ENCODE peak calls at places on chromosomes 16 and 17, in ten cellular contexts. One of them, this sample, is unnamed.
A peak's percentile ranks its signal among the peaks of the same experiment; 100 is the strongest.

GRCh38 chr17:6164996-6165395 is 94.8 kb downstream of the WSCD1 start:
- DNase-seq in upper lobe of left lung: no peak
- DNase-seq in HepG2: no peak
- DNase-seq in transverse colon: no peak
- DNase-seq in SK-N-SH: no peak
- DNase-seq in suprapubic skin: no peak
- DNase-seq in GM12878: no peak
- DNase-seq in stomach: no peak
- DNase-seq in tibial nerve: no peak
- DNase-seq in sigmoid colon: no peak
- DNase-seq in this sample: no peak

GRCh38 chr16:85415196-85415988 is 197.7 kb upstream of the GSE1 start:
- DNase-seq in suprapubic skin: peak; percentile 57
- DNase-seq in tibial nerve: no peak
- DNase-seq in upper lobe of left lung: no peak
- DNase-seq in stomach: no peak
- DNase-seq in HepG2: no peak
- DNase-seq in SK-N-SH: peak; percentile 69
- DNase-seq in GM12878: no peak
- DNase-seq in sigmoid colon: peak; percentile 66
- DNase-seq in transverse colon: peak; percentile 9
- DNase-seq in this sample: no peak

GRCh38 chr16:3938843-3939624 is 58.5 kb upstream of the CREBBP start:
- DNase-seq in stomach: peak; percentile 40
- DNase-seq in HepG2: peak; percentile 66
- DNase-seq in tibial nerve: no peak
- DNase-seq in upper lobe of left lung: peak; percentile 38
- DNase-seq in transverse colon: peak; percentile 30
- DNase-seq in suprapubic skin: no peak
- DNase-seq in GM12878: no peak
- DNase-seq in SK-N-SH: peak; percentile 95
- DNase-seq in sigmoid colon: peak; percentile 76
- DNase-seq in this sample: no peak

GRCh38 chr17:28475151-28475900 is 1.9 kb downstream of the SLC13A2 start:
- DNase-seq in stomach: no peak
- DNase-seq in upper lobe of left lung: no peak
- DNase-seq in tibial nerve: no peak
- DNase-seq in suprapubic skin: no peak
- DNase-seq in sigmoid colon: peak; percentile 21
- DNase-seq in GM12878: no peak
- DNase-seq in HepG2: peak; percentile 35
- DNase-seq in SK-N-SH: no peak
- DNase-seq in transverse colon: no peak
- DNase-seq in this sample: no peak

GRCh38 chr16:56950881-56951771 is 10.6 kb upstream of the CETP start:
- DNase-seq in SK-N-SH: peak; percentile 82
- DNase-seq in transverse colon: peak; percentile 59
- DNase-seq in sigmoid colon: peak; percentile 75
- DNase-seq in HepG2: peak; percentile 61
- DNase-seq in tibial nerve: peak; percentile 41
- DNase-seq in stomach: peak; percentile 70
- DNase-seq in upper lobe of left lung: peak; percentile 59
- DNase-seq in GM12878: no peak
- DNase-seq in suprapubic skin: peak; percentile 67
- DNase-seq in this sample: no peak

GRCh38 chr16:56041556-56042140 is 149.6 kb upstream of the GNAO1 start:
- DNase-seq in upper lobe of left lung: no peak
- DNase-seq in tibial nerve: no peak
- DNase-seq in SK-N-SH: peak; percentile 58
- DNase-seq in HepG2: peak; percentile 45
- DNase-seq in GM12878: no peak
- DNase-seq in sigmoid colon: no peak
- DNase-seq in stomach: no peak
- DNase-seq in suprapubic skin: no peak
- DNase-seq in transverse colon: peak; percentile 14
- DNase-seq in this sample: peak; percentile 60

GRCh38 chr17:42276609-42277341 is 584 bp upstream of the STAT5B start:
- DNase-seq in suprapubic skin: peak; percentile 85
- DNase-seq in SK-N-SH: peak; percentile 74
- DNase-seq in sigmoid colon: peak; percentile 92
- DNase-seq in upper lobe of left lung: peak; percentile 89
- DNase-seq in HepG2: peak; percentile 73
- DNase-seq in transverse colon: peak; percentile 75
- DNase-seq in tibial nerve: peak; percentile 71
- DNase-seq in GM12878: no peak
- DNase-seq in stomach: peak; percentile 74
- DNase-seq in this sample: no peak

GRCh38 chr16:8905168-8905762 is 23.1 kb downstream of the LITAFD start:
- DNase-seq in tibial nerve: no peak
- DNase-seq in sigmoid colon: no peak
- DNase-seq in GM12878: no peak
- DNase-seq in suprapubic skin: no peak
- DNase-seq in transverse colon: no peak
- DNase-seq in stomach: no peak
- DNase-seq in HepG2: peak; percentile 59
- DNase-seq in upper lobe of left lung: no peak
- DNase-seq in SK-N-SH: peak; percentile 47
- DNase-seq in this sample: no peak

GRCh38 chr17:33580215-33580614 is 287.1 kb upstream of the ASIC2 start:
- DNase-seq in suprapubic skin: no peak
- DNase-seq in tibial nerve: no peak
- DNase-seq in sigmoid colon: no peak
- DNase-seq in upper lobe of left lung: no peak
- DNase-seq in transverse colon: no peak
- DNase-seq in SK-N-SH: no peak
- DNase-seq in GM12878: no peak
- DNase-seq in HepG2: no peak
- DNase-seq in stomach: no peak
- DNase-seq in this sample: no peak

GRCh38 chr17:9389116-9389515 is 186.5 kb downstream of the STX8 start:
- DNase-seq in transverse colon: no peak
- DNase-seq in tibial nerve: no peak
- DNase-seq in suprapubic skin: no peak
- DNase-seq in sigmoid colon: no peak
- DNase-seq in GM12878: peak; percentile 68
- DNase-seq in SK-N-SH: no peak
- DNase-seq in HepG2: peak; percentile 4
- DNase-seq in upper lobe of left lung: peak; percentile 53
- DNase-seq in stomach: no peak
- DNase-seq in this sample: no peak

GRCh38 chr16:24430937-24431760 is 108.2 kb upstream of the RBBP6 start:
- DNase-seq in stomach: no peak
- DNase-seq in upper lobe of left lung: no peak
- DNase-seq in SK-N-SH: no peak
- DNase-seq in sigmoid colon: no peak
- DNase-seq in tibial nerve: no peak
- DNase-seq in HepG2: no peak
- DNase-seq in GM12878: peak; percentile 35
- DNase-seq in suprapubic skin: no peak
- DNase-seq in transverse colon: no peak
- DNase-seq in this sample: no peak

GRCh38 chr17:66960623-66961022 is 3.9 kb upstream of the CACNG4 start:
- DNase-seq in suprapubic skin: no peak
- DNase-seq in sigmoid colon: no peak
- DNase-seq in tibial nerve: no peak
- DNase-seq in HepG2: no peak
- DNase-seq in GM12878: no peak
- DNase-seq in upper lobe of left lung: no peak
- DNase-seq in transverse colon: no peak
- DNase-seq in stomach: no peak
- DNase-seq in SK-N-SH: no peak
- DNase-seq in this sample: no peak

DNA sequence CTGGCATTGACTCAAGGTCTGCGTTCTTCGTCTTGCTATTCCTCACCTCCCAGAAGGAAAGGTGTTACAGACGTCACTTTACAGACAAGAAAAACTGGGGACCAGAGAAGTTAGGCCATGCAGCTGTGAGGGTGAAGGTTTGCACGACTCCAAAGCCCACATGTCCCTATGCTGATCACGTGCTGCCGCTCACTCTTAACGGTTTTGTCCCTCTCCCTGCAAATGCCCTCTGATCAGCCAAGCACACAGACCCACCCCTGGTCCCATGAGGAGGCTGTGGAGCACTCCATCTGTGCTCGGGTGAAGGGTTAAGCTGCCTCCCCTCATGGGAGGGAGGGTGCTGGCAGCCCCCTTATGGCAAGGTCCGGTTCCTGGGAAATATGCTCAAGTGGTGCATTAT is 18.9 kb downstream of the CCDC182 start:
- DNase-seq in transverse colon: no peak
- DNase-seq in tibial nerve: no peak
- DNase-seq in GM12878: no peak
- DNase-seq in suprapubic skin: no peak
- DNase-seq in upper lobe of left lung: no peak
- DNase-seq in HepG2: no peak
- DNase-seq in SK-N-SH: no peak
- DNase-seq in sigmoid colon: no peak
- DNase-seq in stomach: no peak
- DNase-seq in this sample: no peak
- H3K27me3 ChIP-seq in transverse colon: no peaks in the 10 kb centered on the region
- H3K27me3 ChIP-seq in tibial nerve: no peaks in the 10 kb centered on the region
- H3K27me3 ChIP-seq in GM12878: no peaks in the 10 kb centered on the region
- H3K27me3 ChIP-seq in suprapubic skin: no peaks in the 10 kb centered on the region
- H3K27me3 ChIP-seq in upper lobe of left lung: no peaks in the 10 kb centered on the region
- H3K27me3 ChIP-seq in HepG2: peaks cover 6% of the 10 kb centered on the region
- H3K27me3 ChIP-seq in SK-N-SH: peaks cover 10% of the 10 kb centered on the region
- H3K27me3 ChIP-seq in sigmoid colon: no peaks in the 10 kb centered on the region
- H3K27me3 ChIP-seq in stomach: no peaks in the 10 kb centered on the region
- H3K27me3 ChIP-seq in this sample: peaks cover 10% of the 10 kb centered on the region

DNA sequence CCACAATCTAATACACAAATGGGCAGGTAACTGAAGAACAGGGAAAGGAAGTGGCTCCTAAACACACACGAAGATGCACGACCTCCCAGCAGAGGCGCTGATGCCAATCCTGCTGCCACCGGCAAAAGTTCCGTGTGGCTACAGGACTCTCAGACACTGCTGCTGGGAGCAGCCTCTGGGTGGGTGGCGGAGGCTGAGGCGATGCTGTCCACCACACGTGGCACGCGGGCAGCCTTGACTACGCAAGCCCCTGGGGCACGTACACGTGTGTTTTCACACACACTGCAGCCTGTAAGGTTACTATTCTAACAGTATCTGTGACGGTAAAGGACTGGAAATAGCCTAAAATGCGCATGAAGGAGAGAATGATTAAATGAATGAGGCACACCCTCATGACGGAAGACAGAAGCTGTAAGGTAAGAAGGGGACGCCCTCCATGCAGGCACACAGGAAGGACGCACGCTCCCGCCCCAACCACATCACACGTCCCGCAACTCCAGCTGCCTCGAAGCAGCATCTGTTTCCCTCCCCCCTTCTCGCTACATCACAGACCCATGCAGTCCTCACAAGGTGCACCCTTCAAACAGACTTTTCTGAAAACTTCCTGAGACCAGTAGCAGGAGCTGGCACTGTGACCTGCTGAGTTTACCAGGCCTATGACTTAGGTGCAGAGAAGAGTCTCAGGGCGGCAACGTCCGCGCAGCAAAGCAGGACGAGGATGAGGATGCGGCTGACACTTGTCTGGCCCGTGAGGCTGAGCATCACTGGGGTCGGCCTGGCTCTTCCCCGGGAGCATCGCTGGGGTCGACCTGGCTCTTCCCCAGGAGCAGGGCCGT is 28.7 kb upstream of the FASN start:
- DNase-seq in upper lobe of left lung: no peak
- DNase-seq in tibial nerve: no peak
- DNase-seq in SK-N-SH: peak; percentile 26
- DNase-seq in suprapubic skin: no peak
- DNase-seq in GM12878: no peak
- DNase-seq in sigmoid colon: no peak
- DNase-seq in HepG2: no peak
- DNase-seq in transverse colon: peak; percentile 21
- DNase-seq in stomach: no peak
- DNase-seq in this sample: no peak
- TF ChIP-seq EP300 in upper lobe of left lung: no peak
- TF ChIP-seq EP300 in tibial nerve: no peak
- TF ChIP-seq EP300 in SK-N-SH: no peak
- TF ChIP-seq EP300 in suprapubic skin: no peak
- TF ChIP-seq EP300 in GM12878: no peak
- TF ChIP-seq EP300 in sigmoid colon: no peak
- TF ChIP-seq EP300 in HepG2: no peak
- TF ChIP-seq EP300 in transverse colon: no peak
- TF ChIP-seq EP300 in stomach: no peak
- TF ChIP-seq EP300 in this sample: no peak

GRCh38 chr17:1229354-1229890 is 40.8 kb upstream of the BHLHA9 start:
- DNase-seq in upper lobe of left lung: peak; percentile 82
- DNase-seq in HepG2: no peak
- DNase-seq in sigmoid colon: peak; percentile 82
- DNase-seq in suprapubic skin: peak; percentile 88
- DNase-seq in stomach: peak; percentile 71
- DNase-seq in transverse colon: peak; percentile 89
- DNase-seq in tibial nerve: peak; percentile 61
- DNase-seq in GM12878: no peak
- DNase-seq in SK-N-SH: peak; percentile 75
- DNase-seq in this sample: peak; percentile 94

GRCh38 chr17:1231456-1231855 is 38.8 kb upstream of the BHLHA9 start:
- DNase-seq in upper lobe of left lung: peak; percentile 70
- DNase-seq in sigmoid colon: peak; percentile 78
- DNase-seq in stomach: peak; percentile 61
- DNase-seq in transverse colon: peak; percentile 76
- DNase-seq in SK-N-SH: no peak
- DNase-seq in GM12878: no peak
- DNase-seq in suprapubic skin: peak; percentile 89
- DNase-seq in HepG2: no peak
- DNase-seq in tibial nerve: peak; percentile 38
- DNase-seq in this sample: no peak

GRCh38 chr17:1228752-1229353 is 41.4 kb upstream of the BHLHA9 start:
- DNase-seq in transverse colon: no peak
- DNase-seq in GM12878: no peak
- DNase-seq in upper lobe of left lung: no peak
- DNase-seq in sigmoid colon: no peak
- DNase-seq in SK-N-SH: peak; percentile 72
- DNase-seq in stomach: no peak
- DNase-seq in tibial nerve: no peak
- DNase-seq in HepG2: no peak
- DNase-seq in suprapubic skin: no peak
- DNase-seq in this sample: no peak

GRCh38 chr17:1227917-1228751 is 42.1 kb upstream of the BHLHA9 start:
- DNase-seq in tibial nerve: peak; percentile 48
- DNase-seq in transverse colon: peak; percentile 50
- DNase-seq in HepG2: no peak
- DNase-seq in sigmoid colon: no peak
- DNase-seq in suprapubic skin: peak; percentile 74
- DNase-seq in GM12878: peak; percentile 32
- DNase-seq in stomach: no peak
- DNase-seq in SK-N-SH: no peak
- DNase-seq in upper lobe of left lung: peak; percentile 23
- DNase-seq in this sample: no peak

GRCh38 chr17:1229891-1230571 is 40.2 kb upstream of the BHLHA9 start:
- DNase-seq in upper lobe of left lung: no peak
- DNase-seq in SK-N-SH: no peak
- DNase-seq in tibial nerve: no peak
- DNase-seq in suprapubic skin: no peak
- DNase-seq in HepG2: no peak
- DNase-seq in GM12878: no peak
- DNase-seq in transverse colon: peak; percentile 28
- DNase-seq in stomach: no peak
- DNase-seq in sigmoid colon: no peak
- DNase-seq in this sample: no peak
- H3K27me3 ChIP-seq in upper lobe of left lung: no peaks in the 10 kb centered on the region
- H3K27me3 ChIP-seq in SK-N-SH: peaks cover 48% of the 10 kb centered on the region
- H3K27me3 ChIP-seq in tibial nerve: peaks cover 62% of the 10 kb centered on the region
- H3K27me3 ChIP-seq in suprapubic skin: peaks cover 57% of the 10 kb centered on the region
- H3K27me3 ChIP-seq in HepG2: peaks cover 10% of the 10 kb centered on the region
- H3K27me3 ChIP-seq in GM12878: no peaks in the 10 kb centered on the region
- H3K27me3 ChIP-seq in transverse colon: peaks cover 28% of the 10 kb centered on the region
- H3K27me3 ChIP-seq in stomach: peaks cover 6% of the 10 kb centered on the region
- H3K27me3 ChIP-seq in sigmoid colon: peaks cover 73% of the 10 kb centered on the region
- H3K27me3 ChIP-seq in this sample: peaks cover 33% of the 10 kb centered on the region

GRCh38 chr17:46795379-46795952 is 23.0 kb downstream of the WNT3 start:
- DNase-seq in transverse colon: no peak
- DNase-seq in upper lobe of left lung: no peak
- DNase-seq in HepG2: peak; percentile 54
- DNase-seq in suprapubic skin: no peak
- DNase-seq in sigmoid colon: no peak
- DNase-seq in stomach: no peak
- DNase-seq in tibial nerve: no peak
- DNase-seq in GM12878: no peak
- DNase-seq in SK-N-SH: no peak
- DNase-seq in this sample: no peak
- TF ChIP-seq EP300 in transverse colon: no peak
- TF ChIP-seq EP300 in upper lobe of left lung: no peak
- TF ChIP-seq EP300 in HepG2: no peak
- TF ChIP-seq EP300 in suprapubic skin: no peak
- TF ChIP-seq EP300 in sigmoid colon: no peak
- TF ChIP-seq EP300 in stomach: no peak
- TF ChIP-seq EP300 in tibial nerve: no peak
- TF ChIP-seq EP300 in GM12878: no peak
- TF ChIP-seq EP300 in SK-N-SH: no peak
- TF ChIP-seq EP300 in this sample: no peak

This sample was measured in esophagus muscularis mucosa.